ENCODE peak calls at places on chromosome 5, in four cellular contexts. I, H, R and C are unnamed samples.

GRCh38 chr5:9361835-9362234 is 184.0 kb downstream of the SEMA5A start:
- DNase-seq in R (peak), H (peak), I (peak), C (no peak)

GRCh38 chr5:65802820-65803219 is 80.8 kb downstream of the NLN start:
- DNase-seq in R (no peak), H (no peak), I (no peak), C (no peak)

GRCh38 chr5:127935398-127935797 is 148.2 kb upstream of the SLC12A2 start:
- DNase-seq in H (no peak), R (no peak), I (no peak), C (peak)

GRCh38 chr5:60343102-60343501 is 356.9 kb downstream of the DEPDC1B start:
- DNase-seq in R (no peak), H (no peak), I (no peak), C (no peak)

GRCh38 chr5:54959673-54960418 is 25.5 kb downstream of the ESM1 start:
- DNase-seq in I (no peak), H (no peak), R (no peak), C (peak)

GRCh38 chr5:11075010-11075860 is 314.2 kb upstream of the DAP start:
- DNase-seq in H (no peak), R (no peak), I (no peak), C (no peak)

GRCh38 chr5:124736111-124736813 is 10.2 kb downstream of the ZNF608 start:
- DNase-seq in I (no peak), R (no peak), H (no peak), C (no peak)

GRCh38 chr5:7779019-7779662 is 71.8 kb downstream of the CFAP90 start:
- DNase-seq in R (no peak), H (no peak), I (no peak), C (no peak)

GRCh38 chr5:117999939-118000549 is 988.3 kb downstream of the DTWD2 start:
- DNase-seq in I (no peak), R (no peak), H (no peak), C (no peak)

GRCh38 chr5:166961938-166962337 is 1329.5 kb upstream of the WWC1 start:
- DNase-seq in R (no peak), H (no peak), I (no peak), C (no peak)

DNA sequence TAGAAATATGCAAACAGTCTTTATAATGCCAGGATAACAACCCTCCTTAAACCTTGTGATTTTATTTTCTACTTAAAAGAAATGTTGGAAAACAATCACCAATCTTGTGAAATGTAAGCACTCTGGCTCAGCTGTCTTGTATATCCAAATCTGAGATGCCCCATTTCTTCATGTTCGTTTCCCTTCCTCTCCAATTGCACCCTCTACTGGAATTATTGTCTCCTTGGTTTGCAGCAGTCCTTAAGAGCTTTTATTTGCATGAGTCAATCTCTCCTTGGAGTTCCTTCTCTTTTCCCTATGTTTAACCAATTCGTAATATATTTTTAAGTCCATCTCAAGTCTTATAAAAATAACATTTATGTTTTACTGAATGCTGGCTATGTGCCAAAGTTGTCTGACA is 362.0 kb upstream of the CDH10 start:
- DNase-seq in R (no peak), H (no peak), I (peak), C (no peak)
- TF ChIP-seq CTCF in R (no peak), H (no peak), I (peak), C (no peak)

GRCh38 chr5:88876714-88877113 is 6.3 kb downstream of the MEF2C start:
- DNase-seq in I (no peak), H (no peak), R (no peak), C (no peak)

GRCh38 chr5:88877826-88878225 is 5.2 kb downstream of the MEF2C start:
- DNase-seq in H (no peak), I (no peak), R (no peak), C (no peak)

GRCh38 chr5:88880196-88880595 is 2.8 kb downstream of the MEF2C start:
- DNase-seq in R (no peak), I (no peak), H (no peak), C (no peak)

GRCh38 chr5:88879724-88880123 is 3.3 kb downstream of the MEF2C start:
- DNase-seq in I (no peak), H (no peak), R (no peak), C (no peak)

DNA sequence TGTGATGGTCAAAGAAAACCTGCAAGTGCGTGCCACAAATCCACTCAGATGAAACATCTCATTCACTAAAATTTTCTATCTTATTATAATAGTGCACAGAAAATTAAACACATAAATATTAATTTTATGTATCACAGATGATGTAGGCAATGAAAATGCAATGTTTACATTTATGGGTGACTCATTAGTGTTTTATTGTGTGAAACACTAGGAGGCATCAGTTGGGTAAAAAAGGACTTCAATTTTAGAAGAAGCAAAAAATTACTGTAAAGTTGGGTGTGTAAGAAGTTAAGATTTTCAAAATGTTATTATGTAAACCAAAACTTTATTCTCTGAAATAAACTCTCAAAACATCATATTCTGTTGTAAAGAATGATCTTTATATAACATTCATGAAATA is 4.0 kb downstream of the MEF2C start:
- DNase-seq in I (no peak), R (no peak), H (no peak), C (no peak)
- TF ChIP-seq CTCF in I (no peak), R (no peak), H (no peak), C (no peak)

GRCh38 chr5:139425497-139425896 is 13.8 kb downstream of the DNAJC18 start:
- DNase-seq in H (no peak), R (no peak), I (no peak), C (no peak)

GRCh38 chr5:139418804-139419203 is 14.9 kb upstream of the SPATA24 start:
- DNase-seq in R (no peak), H (no peak), I (no peak), C (no peak)

GRCh38 chr5:139419793-139420192 is 15.9 kb upstream of the SPATA24 start:
- DNase-seq in R (no peak), I (no peak), H (no peak), C (no peak)

GRCh38 chr5:139419226-139419625 is 15.3 kb upstream of the SPATA24 start:
- DNase-seq in R (no peak), H (no peak), I (no peak), C (no peak)

DNA sequence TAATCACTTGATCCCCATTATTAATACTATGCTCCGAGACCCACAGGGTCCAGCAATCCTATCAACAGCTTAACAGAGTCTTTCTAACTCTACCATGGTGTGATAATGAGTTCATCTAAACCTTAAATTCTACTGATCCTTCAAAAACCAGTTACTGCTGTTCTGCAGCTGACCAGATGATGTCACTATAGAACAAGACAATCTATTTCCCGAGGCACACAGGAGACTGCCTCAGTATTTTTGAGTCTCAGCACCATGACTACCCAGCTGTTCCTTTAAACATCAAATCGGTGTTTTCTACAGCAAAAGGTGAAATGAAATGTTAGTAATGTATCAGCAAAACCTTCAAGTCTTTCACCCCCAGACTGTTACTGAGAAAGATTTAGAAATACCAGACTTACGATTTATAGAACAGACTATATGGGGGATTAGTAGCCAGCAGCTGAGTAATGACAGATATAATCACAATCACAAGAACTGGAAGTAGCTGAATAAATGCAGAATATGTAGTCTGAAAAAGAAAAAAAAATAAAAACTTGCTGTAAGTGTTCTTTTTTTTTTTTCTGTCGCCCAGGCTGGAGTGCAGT is 16.9 kb downstream of the DNAJC18 start:
- DNase-seq in H (no peak), I (peak), R (no peak), C (peak)
- TF ChIP-seq CTCF in H (peak), I (peak), R (peak), C (peak)

GRCh38 chr5:125992050-125992449 is 431.2 kb upstream of the GRAMD2B start:
- DNase-seq in I (no peak), R (no peak), H (no peak), C (no peak)

GRCh38 chr5:125987677-125988255 is 435.4 kb upstream of the GRAMD2B start:
- DNase-seq in R (no peak), I (no peak), H (no peak), C (no peak)
- TF ChIP-seq CTCF in R (no peak), I (no peak), H (no peak), C (no peak)

GRCh38 chr5:177487144-177487543 is 10.3 kb downstream of the PDLIM7 start:
- DNase-seq in R (no peak), H (no peak), I (no peak), C (no peak)

GRCh38 chr5:177490311-177490991 is 7.0 kb downstream of the PDLIM7 start:
- DNase-seq in R (no peak), I (no peak), H (no peak), C (no peak)

GRCh38 chr5:177489119-177489716 is 8.2 kb downstream of the PDLIM7 start:
- DNase-seq in H (no peak), I (no peak), R (no peak), C (no peak)

GRCh38 chr5:177486256-177486655 is 11.1 kb downstream of the PDLIM7 start:
- DNase-seq in I (no peak), H (no peak), R (no peak), C (no peak)

DNA sequence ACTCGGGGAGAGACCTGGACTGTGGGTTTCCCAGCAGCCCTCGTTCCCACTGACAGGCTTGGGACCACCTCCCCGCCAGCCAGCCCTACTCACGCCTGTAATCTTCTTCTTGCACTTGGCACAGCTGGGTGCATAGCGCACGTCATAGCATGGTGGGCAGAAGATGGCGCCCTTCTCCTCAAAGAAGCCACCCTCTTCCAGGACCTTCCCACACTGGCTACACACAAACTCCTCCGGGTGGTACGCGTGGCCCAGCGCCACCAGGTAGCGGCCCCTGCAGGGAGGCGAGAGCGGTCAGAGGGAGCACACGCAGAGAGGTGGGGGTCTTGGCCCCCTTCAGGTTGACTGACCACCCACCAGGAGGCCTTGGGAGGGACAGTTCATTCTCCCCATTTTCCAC is 9.4 kb downstream of the PDLIM7 start:
- DNase-seq in I (no peak), H (no peak), R (no peak), C (no peak)
- TF ChIP-seq CTCF in I (peak), H (no peak), R (no peak), C (peak)

GRCh38 chr5:115770466-115770865 is 46.0 kb downstream of the CDO1 start:
- DNase-seq in I (no peak), H (no peak), R (no peak), C (peak)
- TF ChIP-seq CTCF in I (peak), H (no peak), R (no peak), C (no peak)

GRCh38 chr5:69074664-69075521 is 18.9 kb upstream of the SLC30A5 start:
- DNase-seq in I (no peak), R (no peak), H (no peak), C (peak)
- TF ChIP-seq CTCF in I (no peak), R (no peak), H (no peak), C (peak)

GRCh38 chr5:137822158-137822764 is 45.4 kb upstream of the MYOT start:
- DNase-seq in H (peak), I (no peak), R (no peak), C (peak)
- TF ChIP-seq CTCF in H (peak), I (peak), R (no peak), C (peak)

GRCh38 chr5:132238169-132238744 is 10.6 kb upstream of the P4HA2 start:
- DNase-seq in H (peak), R (peak), I (peak), C (peak)
- TF ChIP-seq CTCF in H (peak), R (peak), I (peak), C (peak)

GRCh38 chr5:123120197-123120596 is 31.2 kb downstream of the PRDM6 start:
- DNase-seq in H (no peak), R (no peak), I (no peak), C (no peak)
- TF ChIP-seq CTCF in H (no peak), R (no peak), I (peak), C (no peak)